ENCODE peak calls at places on chromosomes 7 and 10, in ten cellular contexts. D is stimulated activated CD4-positive, alpha-beta T cell treated with anti-CD3 and anti-CD28 coated beads, Interleukin-2, amount 100 ng/mL, for 48 hours; F is Panc1; X is coronary artery; I is right cardiac atrium; P is KBM-7; Y is naive thymus-derived CD8-positive, alpha-beta T cell; B is MM.1S; C is colonic mucosa; E is substantia nigra. H is an unnamed sample.

GRCh38 chr10:8618834-8619233 is 564.3 kb downstream of the GATA3 start:
- DNase-seq in D (no peak), P (no peak), F (no peak), C (no peak), I (no peak), B (no peak), E (no peak), Y (no peak), X (no peak), H (no peak)

GRCh38 chr10:23994459-23995046 is 214.4 kb upstream of the KIAA1217 start:
- DNase-seq in X (no peak), D (peak), I (peak), F (peak), P (peak), C (peak), E (peak), B (peak), Y (no peak), H (peak)

GRCh38 chr10:50550291-50550839 is 73.4 kb downstream of the SGMS1 start:
- DNase-seq in X (no peak), Y (no peak), P (no peak), B (no peak), F (no peak), D (no peak), E (no peak), C (peak), I (peak), H (no peak)

GRCh38 chr10:35783305-35783838 is 141.3 kb upstream of the FZD8 start:
- DNase-seq in C (no peak), X (no peak), B (no peak), E (no peak), P (no peak), D (no peak), Y (no peak), I (no peak), F (no peak), H (no peak)

GRCh38 chr10:73827346-73828089 is 16.1 kb upstream of the NDST2 start:
- DNase-seq in E (no peak), I (no peak), C (no peak), D (no peak), F (no peak), P (no peak), Y (no peak), X (no peak), B (no peak), H (no peak)

GRCh38 chr7:143245123-143245522 is 18.1 kb upstream of the GSTK1 start:
- DNase-seq in X (no peak), Y (no peak), P (no peak), E (no peak), F (no peak), I (no peak), D (no peak), B (no peak), C (no peak), H (no peak)

GRCh38 chr7:47358944-47359588 is 222.8 kb downstream of the TNS3 start:
- DNase-seq in B (no peak), Y (no peak), E (no peak), I (no peak), P (no peak), D (no peak), F (no peak), X (no peak), C (no peak), H (no peak)

GRCh38 chr7:114086906-114087651 is 168.3 kb upstream of the PPP1R3A start:
- DNase-seq in X (no peak), C (peak), E (no peak), D (no peak), B (peak), F (no peak), P (peak), I (no peak), Y (no peak), H (no peak)

GRCh38 chr7:74586258-74587200 is 71.0 kb upstream of the GTF2I start:
- DNase-seq in Y (no peak), I (no peak), C (no peak), B (no peak), X (no peak), D (no peak), E (no peak), P (no peak), F (no peak), H (no peak)

GRCh38 chr7:142804715-142805114 is 33.9 kb downstream of the PRSS2 start:
- DNase-seq in I (no peak), E (no peak), D (no peak), C (no peak), X (no peak), P (peak), B (no peak), Y (peak), F (no peak), H (no peak)

GRCh38 chr7:80771523-80771922 is 133.1 kb downstream of the CD36 start:
- DNase-seq in B (no peak), X (no peak), P (no peak), E (no peak), Y (no peak), C (no peak), I (no peak), D (no peak), F (no peak), H (no peak)

GRCh38 chr7:12300415-12300814 is 89.3 kb downstream of the TMEM106B start:
- DNase-seq in X (no peak), B (peak), C (no peak), E (no peak), D (no peak), Y (no peak), F (no peak), I (no peak), P (no peak), H (no peak)

GRCh38 chr10:102322914-102323313 is 72.6 kb upstream of the NFKB2 start:
- DNase-seq in X (no peak), E (no peak), I (no peak), B (peak), Y (peak), P (peak), F (no peak), D (peak), C (no peak), H (no peak)

GRCh38 chr7:158431941-158432347 is 155.7 kb downstream of the PTPRN2 start:
- DNase-seq in C (peak), E (no peak), F (peak), I (peak), D (no peak), P (no peak), B (no peak), X (peak), Y (no peak), H (peak)

GRCh38 chr10:8051851-8052257 is 2.6 kb upstream of the GATA3 start:
- DNase-seq in Y (no peak), D (no peak), C (no peak), B (no peak), I (no peak), E (no peak), F (no peak), P (no peak), X (no peak), H (no peak)

GRCh38 chr10:121662945-121663917 is 65.0 kb upstream of the FGFR2 start:
- DNase-seq in Y (no peak), B (no peak), D (no peak), I (no peak), C (peak), P (peak), E (peak), X (no peak), F (no peak), H (no peak)

GRCh38 chr7:15433154-15433553 is 128.7 kb downstream of the AGMO start:
- DNase-seq in B (no peak), F (no peak), D (no peak), E (no peak), Y (no peak), C (no peak), X (no peak), I (no peak), P (no peak), H (no peak)

GRCh38 chr7:1055084-1055450 is 10.7 kb downstream of the GPR146 start:
- DNase-seq in D (no peak), E (peak), B (no peak), P (no peak), C (peak), I (peak), F (no peak), X (no peak), Y (peak), H (no peak)

GRCh38 chr10:70650751-70651150 is 21.6 kb upstream of the ADAMTS14 start:
- DNase-seq in B (no peak), I (no peak), D (no peak), F (no peak), E (no peak), X (no peak), Y (no peak), P (no peak), C (no peak), H (no peak)

GRCh38 chr10:102702742-102703141 is 11.5 kb downstream of the ARL3 start:
- DNase-seq in Y (no peak), P (no peak), E (no peak), F (no peak), C (no peak), X (no peak), D (no peak), B (no peak), I (no peak), H (no peak)

GRCh38 chr10:76504823-76505222 is 1073.4 kb downstream of the LRMDA start:
- DNase-seq in F (no peak), I (no peak), C (no peak), Y (no peak), E (no peak), P (no peak), D (no peak), B (no peak), X (no peak), H (no peak)

GRCh38 chr10:24722131-24722675 is 1.5 kb downstream of the ARHGAP21 start:
- DNase-seq in X (no peak), P (peak), B (peak), I (no peak), F (no peak), C (no peak), D (no peak), Y (no peak), E (no peak), H (no peak)

GRCh38 chr10:79102056-79102874 is 33.5 kb downstream of the ZMIZ1 start:
- DNase-seq in Y (no peak), X (no peak), C (peak), D (no peak), B (no peak), I (peak), P (peak), E (no peak), F (no peak), H (peak)

H was measured in tibial nerve.